ENCODE peak calls at places on chromosomes 1 and 21, in four cellular contexts. One of them, this sample, is unnamed. For H3K36me3, the result is how much of the 10 kb centered on the place peaks cover.

GRCh38 chr1:219465247-219466093 is 147.4 kb downstream of the ZC3H11B start:
- DNase-seq in fibroblast of lung: no peak
- DNase-seq in OCI-LY7: no peak
- DNase-seq in effector memory CD4-positive, alpha-beta T cell: no peak
- DNase-seq in this sample: no peak

GRCh38 chr1:238499036-238499435 is 608.3 kb upstream of the ZP4 start:
- DNase-seq in fibroblast of lung: no peak
- DNase-seq in OCI-LY7: no peak
- DNase-seq in effector memory CD4-positive, alpha-beta T cell: no peak
- DNase-seq in this sample: no peak

GRCh38 chr1:31583082-31583994 is 7.0 kb downstream of the TINAGL1 start:
- DNase-seq in fibroblast of lung: peak
- DNase-seq in OCI-LY7: no peak
- DNase-seq in effector memory CD4-positive, alpha-beta T cell: no peak
- DNase-seq in this sample: peak

GRCh38 chr1:83043192-83043591 is 955.7 kb downstream of the TTLL7 start:
- DNase-seq in fibroblast of lung: no peak
- DNase-seq in OCI-LY7: no peak
- DNase-seq in effector memory CD4-positive, alpha-beta T cell: no peak
- DNase-seq in this sample: no peak

GRCh38 chr1:42135426-42135825 is 17.8 kb upstream of the GUCA2B start:
- DNase-seq in fibroblast of lung: no peak
- DNase-seq in OCI-LY7: no peak
- DNase-seq in effector memory CD4-positive, alpha-beta T cell: no peak
- DNase-seq in this sample: no peak

GRCh38 chr1:110635434-110635833 is 29.3 kb upstream of the KCNA2 start:
- DNase-seq in fibroblast of lung: no peak
- DNase-seq in OCI-LY7: no peak
- DNase-seq in effector memory CD4-positive, alpha-beta T cell: no peak
- DNase-seq in this sample: no peak

GRCh38 chr1:118115567-118116272 is 69.3 kb downstream of the SPAG17 start:
- DNase-seq in fibroblast of lung: peak
- DNase-seq in OCI-LY7: no peak
- DNase-seq in effector memory CD4-positive, alpha-beta T cell: no peak
- DNase-seq in this sample: no peak

GRCh38 chr1:31218705-31219104 is 21.0 kb downstream of the NKAIN1 start:
- DNase-seq in fibroblast of lung: no peak
- DNase-seq in OCI-LY7: no peak
- DNase-seq in effector memory CD4-positive, alpha-beta T cell: no peak
- DNase-seq in this sample: no peak

GRCh38 chr1:181170194-181170593 is 81.7 kb downstream of the IER5 start:
- DNase-seq in fibroblast of lung: no peak
- DNase-seq in OCI-LY7: no peak
- DNase-seq in effector memory CD4-positive, alpha-beta T cell: no peak
- DNase-seq in this sample: no peak

GRCh38 chr21:39452207-39452964 is 616 bp downstream of the SH3BGR start:
- DNase-seq in fibroblast of lung: peak
- DNase-seq in OCI-LY7: no peak
- DNase-seq in effector memory CD4-positive, alpha-beta T cell: no peak
- DNase-seq in this sample: no peak

GRCh38 chr1:17768651-17769241 is 13.6 kb downstream of the ACTL8 start:
- DNase-seq in fibroblast of lung: peak
- DNase-seq in OCI-LY7: no peak
- DNase-seq in effector memory CD4-positive, alpha-beta T cell: no peak
- DNase-seq in this sample: no peak

GRCh38 chr1:100734716-100735115 is 15.2 kb downstream of the VCAM1 start:
- DNase-seq in fibroblast of lung: peak
- DNase-seq in OCI-LY7: no peak
- DNase-seq in effector memory CD4-positive, alpha-beta T cell: no peak
- DNase-seq in this sample: no peak

GRCh38 chr1:80656011-80656627 is 1144.6 kb upstream of the ADGRL2 start:
- DNase-seq in fibroblast of lung: peak
- DNase-seq in OCI-LY7: peak
- DNase-seq in effector memory CD4-positive, alpha-beta T cell: no peak
- DNase-seq in this sample: no peak

GRCh38 chr1:186386725-186387383 is 11.2 kb downstream of the ODR4 start:
- DNase-seq in fibroblast of lung: no peak
- DNase-seq in OCI-LY7: no peak
- DNase-seq in effector memory CD4-positive, alpha-beta T cell: no peak
- DNase-seq in this sample: no peak

GRCh38 chr1:106746448-106747085 is 309.9 kb upstream of the PRMT6 start:
- DNase-seq in fibroblast of lung: peak
- DNase-seq in OCI-LY7: no peak
- DNase-seq in effector memory CD4-positive, alpha-beta T cell: no peak
- DNase-seq in this sample: no peak

GRCh38 chr1:2347907-2348306 is 43.4 kb downstream of the MORN1 start:
- DNase-seq in fibroblast of lung: no peak
- DNase-seq in OCI-LY7: no peak
- DNase-seq in effector memory CD4-positive, alpha-beta T cell: no peak
- DNase-seq in this sample: no peak

GRCh38 chr1:43207229-43207853 is 35.2 kb downstream of the CFAP57 start:
- DNase-seq in fibroblast of lung: no peak
- DNase-seq in OCI-LY7: no peak
- DNase-seq in effector memory CD4-positive, alpha-beta T cell: no peak
- DNase-seq in this sample: no peak

GRCh38 chr1:119549719-119550141 is 42.7 kb downstream of the HSD3B1 start:
- DNase-seq in fibroblast of lung: peak
- DNase-seq in OCI-LY7: peak
- DNase-seq in effector memory CD4-positive, alpha-beta T cell: no peak
- DNase-seq in this sample: no peak

GRCh38 chr1:53047737-53048344 is 14.2 kb upstream of the PODN start:
- DNase-seq in fibroblast of lung: peak
- DNase-seq in OCI-LY7: peak
- DNase-seq in effector memory CD4-positive, alpha-beta T cell: no peak
- DNase-seq in this sample: no peak

GRCh38 chr1:203534526-203534925 is 40.6 kb downstream of the OPTC start:
- DNase-seq in fibroblast of lung: peak
- DNase-seq in OCI-LY7: no peak
- DNase-seq in effector memory CD4-positive, alpha-beta T cell: no peak
- DNase-seq in this sample: no peak

GRCh38 chr1:28104866-28105467 is 16.6 kb upstream of the EYA3 start:
- DNase-seq in fibroblast of lung: peak
- DNase-seq in OCI-LY7: no peak
- DNase-seq in effector memory CD4-positive, alpha-beta T cell: no peak
- DNase-seq in this sample: no peak

GRCh38 chr1:206469411-206469932 is 804 bp upstream of the IKBKE start:
- DNase-seq in fibroblast of lung: no peak
- DNase-seq in OCI-LY7: peak
- DNase-seq in effector memory CD4-positive, alpha-beta T cell: peak
- DNase-seq in this sample: no peak

GRCh38 chr1:115596080-115596795 is 45.5 kb upstream of the VANGL1 start:
- DNase-seq in fibroblast of lung: peak
- DNase-seq in OCI-LY7: no peak
- DNase-seq in effector memory CD4-positive, alpha-beta T cell: no peak
- DNase-seq in this sample: no peak

GRCh38 chr1:74481607-74482006 is 30.8 kb downstream of the LRRC53 start:
- DNase-seq in fibroblast of lung: no peak
- DNase-seq in OCI-LY7: no peak
- DNase-seq in effector memory CD4-positive, alpha-beta T cell: no peak
- DNase-seq in this sample: no peak

GRCh38 chr21:40926238-40926637 is 79.3 kb upstream of the DSCAM start:
- DNase-seq in fibroblast of lung: no peak
- DNase-seq in OCI-LY7: no peak
- DNase-seq in effector memory CD4-positive, alpha-beta T cell: no peak
- DNase-seq in this sample: no peak

GRCh38 chr1:229192031-229192430 is 78.9 kb upstream of the RAB4A start:
- DNase-seq in fibroblast of lung: peak
- DNase-seq in OCI-LY7: no peak
- DNase-seq in effector memory CD4-positive, alpha-beta T cell: no peak
- DNase-seq in this sample: no peak

GRCh38 chr1:227756172-227756959 is 21.1 kb downstream of the SNAP47 start:
- DNase-seq in fibroblast of lung: peak
- DNase-seq in OCI-LY7: no peak
- DNase-seq in effector memory CD4-positive, alpha-beta T cell: no peak
- DNase-seq in this sample: no peak

GRCh38 chr1:20386682-20387081 is 96.0 kb downstream of the VWA5B1 start:
- DNase-seq in fibroblast of lung: no peak
- DNase-seq in OCI-LY7: peak
- DNase-seq in effector memory CD4-positive, alpha-beta T cell: no peak
- DNase-seq in this sample: no peak

GRCh38 chr1:105730701-105731100 is 1325.8 kb upstream of the PRMT6 start:
- DNase-seq in fibroblast of lung: no peak
- DNase-seq in OCI-LY7: no peak
- DNase-seq in effector memory CD4-positive, alpha-beta T cell: no peak
- DNase-seq in this sample: no peak

GRCh38 chr1:198165927-198166647 is 9.3 kb downstream of the NEK7 start:
- DNase-seq in fibroblast of lung: no peak
- DNase-seq in OCI-LY7: no peak
- DNase-seq in effector memory CD4-positive, alpha-beta T cell: no peak
- DNase-seq in this sample: no peak

GRCh38 chr1:30923597-30923996 is 15.0 kb upstream of the SDC3 start:
- DNase-seq in fibroblast of lung: no peak
- DNase-seq in OCI-LY7: no peak
- DNase-seq in effector memory CD4-positive, alpha-beta T cell: no peak
- DNase-seq in this sample: no peak

GRCh38 chr1:87392241-87393192 is 63.8 kb downstream of the LMO4 start:
- DNase-seq in fibroblast of lung: peak
- DNase-seq in OCI-LY7: no peak
- DNase-seq in effector memory CD4-positive, alpha-beta T cell: no peak
- DNase-seq in this sample: no peak

GRCh38 chr1:175410560-175410959 is 218.0 kb upstream of the KIAA0040 start:
- DNase-seq in fibroblast of lung: no peak
- DNase-seq in OCI-LY7: no peak
- DNase-seq in effector memory CD4-positive, alpha-beta T cell: no peak
- DNase-seq in this sample: no peak

GRCh38 chr1:176211395-176212165 is 4.5 kb upstream of the COP1 start:
- DNase-seq in fibroblast of lung: no peak
- DNase-seq in OCI-LY7: no peak
- DNase-seq in effector memory CD4-positive, alpha-beta T cell: no peak
- DNase-seq in this sample: no peak

GRCh38 chr1:62462370-62462769 is 25.5 kb downstream of the USP1 start:
- DNase-seq in fibroblast of lung: no peak
- DNase-seq in OCI-LY7: no peak
- DNase-seq in effector memory CD4-positive, alpha-beta T cell: no peak
- DNase-seq in this sample: no peak

GRCh38 chr1:201788296-201788695 is 40.7 kb upstream of the IPO9 start:
- DNase-seq in fibroblast of lung: no peak
- DNase-seq in OCI-LY7: no peak
- DNase-seq in effector memory CD4-positive, alpha-beta T cell: no peak
- DNase-seq in this sample: no peak
- H3K36me3 ChIP-seq in fibroblast of lung: half or more
- H3K36me3 ChIP-seq in OCI-LY7: under half
- H3K36me3 ChIP-seq in effector memory CD4-positive, alpha-beta T cell: under half
- H3K36me3 ChIP-seq in this sample: half or more

DNA sequence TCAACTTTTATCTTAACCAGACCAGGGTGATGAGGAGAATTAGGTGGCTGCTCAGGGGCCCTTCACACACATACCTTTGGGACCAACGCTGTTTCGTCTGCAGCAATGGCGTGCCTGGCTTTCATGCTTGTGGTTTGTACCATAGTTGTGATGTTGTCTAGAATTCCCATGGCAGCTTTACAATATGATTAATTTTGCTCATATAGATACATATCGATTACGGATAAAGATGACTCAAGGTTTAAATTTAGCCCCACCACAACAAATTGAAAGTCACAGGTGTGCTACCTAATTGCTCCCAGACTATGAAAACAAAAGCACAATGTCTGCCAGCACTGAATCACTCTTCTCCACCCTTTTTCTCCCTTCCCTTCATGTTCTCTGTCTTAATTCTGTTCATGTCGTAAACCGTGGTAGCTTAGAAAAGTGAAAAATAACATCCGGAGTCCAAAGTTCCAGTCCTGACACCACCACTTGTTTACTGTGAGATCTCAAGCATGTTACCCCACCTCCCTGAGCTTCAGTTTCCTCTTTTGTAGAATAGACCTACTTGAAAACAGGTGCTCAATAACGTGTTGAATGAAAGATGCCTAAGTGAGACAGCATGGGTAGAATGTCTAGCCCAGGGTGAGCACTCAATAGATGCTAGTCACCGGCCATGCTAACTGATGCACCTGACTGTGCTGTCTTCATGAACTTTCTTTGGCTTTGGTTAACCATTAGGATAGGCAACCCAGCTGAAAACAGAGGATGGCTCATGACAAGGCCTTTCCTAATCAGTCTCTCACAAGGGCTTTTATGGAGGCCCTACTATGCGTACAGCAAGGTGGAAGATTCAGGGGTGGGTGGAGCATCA is 22.1 kb upstream of the JUN start:
- DNase-seq in fibroblast of lung: no peak
- DNase-seq in OCI-LY7: peak
- DNase-seq in effector memory CD4-positive, alpha-beta T cell: no peak
- DNase-seq in this sample: no peak
- H3K27ac ChIP-seq in fibroblast of lung: no peak
- H3K27ac ChIP-seq in OCI-LY7: peak
- H3K27ac ChIP-seq in effector memory CD4-positive, alpha-beta T cell: no peak
- H3K27ac ChIP-seq in this sample: no peak

DNA sequence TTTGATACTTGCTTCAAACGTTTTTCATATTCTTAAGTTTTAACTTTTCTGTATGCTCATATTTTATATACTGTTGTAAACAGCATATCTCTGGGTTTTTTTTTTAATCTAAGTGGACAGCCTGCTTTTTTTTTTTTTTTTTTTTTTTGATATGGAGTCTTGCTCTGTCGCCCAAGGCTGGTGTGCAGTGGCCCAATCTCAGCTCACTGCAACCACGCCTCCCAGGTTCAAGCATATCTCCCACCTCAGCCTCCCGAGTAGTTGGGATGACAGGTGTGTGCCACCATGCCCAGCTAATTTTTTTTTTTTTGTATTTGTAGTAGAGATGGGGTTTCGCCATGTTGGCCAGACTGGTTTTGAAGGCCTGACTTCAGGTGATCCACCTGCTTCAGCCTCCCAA is 1.2 kb downstream of the TBCE start:
- DNase-seq in fibroblast of lung: no peak
- DNase-seq in OCI-LY7: no peak
- DNase-seq in effector memory CD4-positive, alpha-beta T cell: no peak
- DNase-seq in this sample: no peak
- H3K4me3 ChIP-seq in fibroblast of lung: peak
- H3K4me3 ChIP-seq in OCI-LY7: peak
- H3K4me3 ChIP-seq in effector memory CD4-positive, alpha-beta T cell: no peak
- H3K4me3 ChIP-seq in this sample: no peak

GRCh38 chr1:26734501-26735058 is 38.8 kb downstream of the ARID1A start:
- DNase-seq in fibroblast of lung: peak
- DNase-seq in OCI-LY7: no peak
- DNase-seq in effector memory CD4-positive, alpha-beta T cell: no peak
- DNase-seq in this sample: no peak
- H3K36me3 ChIP-seq in fibroblast of lung: under half
- H3K36me3 ChIP-seq in OCI-LY7: half or more
- H3K36me3 ChIP-seq in effector memory CD4-positive, alpha-beta T cell: half or more
- H3K36me3 ChIP-seq in this sample: half or more

GRCh38 chr1:21865943-21866628 is 54.0 kb downstream of the LDLRAD2 start:
- DNase-seq in fibroblast of lung: no peak
- DNase-seq in OCI-LY7: peak
- DNase-seq in effector memory CD4-positive, alpha-beta T cell: no peak
- DNase-seq in this sample: no peak
- H3K27ac ChIP-seq in fibroblast of lung: no peak
- H3K27ac ChIP-seq in OCI-LY7: peak
- H3K27ac ChIP-seq in effector memory CD4-positive, alpha-beta T cell: no peak
- H3K27ac ChIP-seq in this sample: no peak

DNA sequence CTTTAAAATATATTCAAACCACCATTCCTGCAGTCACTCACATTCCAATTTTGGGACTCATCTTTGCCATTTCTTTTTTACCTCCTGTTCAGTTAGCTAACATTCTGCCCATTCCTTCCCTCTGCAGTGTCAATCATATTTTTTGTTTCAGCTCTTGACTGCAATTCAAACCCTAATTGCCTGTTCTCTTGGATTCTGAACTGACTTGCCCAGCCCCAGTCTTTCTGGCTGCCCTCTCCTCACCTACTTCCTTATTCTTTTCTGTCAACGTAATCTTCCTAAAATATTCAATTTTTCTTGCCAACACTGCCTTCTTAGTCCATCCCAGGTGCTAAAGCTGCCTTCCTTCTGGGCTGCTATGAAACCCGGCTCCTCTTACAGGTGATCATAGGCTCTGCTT is 6.1 kb downstream of the PRDM2 start:
- DNase-seq in fibroblast of lung: no peak
- DNase-seq in OCI-LY7: no peak
- DNase-seq in effector memory CD4-positive, alpha-beta T cell: no peak
- DNase-seq in this sample: no peak
- H3K4me3 ChIP-seq in fibroblast of lung: no peak
- H3K4me3 ChIP-seq in OCI-LY7: no peak
- H3K4me3 ChIP-seq in effector memory CD4-positive, alpha-beta T cell: no peak
- H3K4me3 ChIP-seq in this sample: no peak